ENCODE peak calls at places on chromosomes 16 and 17, in seven cellular contexts. One of them, this sample, is unnamed.

GRCh38 chr17:49995055-49995738 is at the start of gene DLX3:
- DNase-seq in stomach: peak
- DNase-seq in uterus: peak
- DNase-seq in testis: peak
- DNase-seq in Peyer's patch: peak
- DNase-seq in A549: peak
- DNase-seq in ovary: peak
- DNase-seq in this sample: peak

GRCh38 chr17:17725853-17726720 is 44.8 kb downstream of the RAI1 start:
- DNase-seq in stomach: no peak
- DNase-seq in uterus: no peak
- DNase-seq in testis: no peak
- DNase-seq in Peyer's patch: no peak
- DNase-seq in A549: no peak
- DNase-seq in ovary: no peak
- DNase-seq in this sample: no peak

GRCh38 chr17:2751482-2751881 is 2.0 kb upstream of the CCDC92B start:
- DNase-seq in stomach: no peak
- DNase-seq in uterus: no peak
- DNase-seq in testis: no peak
- DNase-seq in Peyer's patch: no peak
- DNase-seq in A549: peak
- DNase-seq in ovary: no peak
- DNase-seq in this sample: no peak

GRCh38 chr16:1823821-1824220 is 2.8 kb downstream of the HAGH start:
- DNase-seq in stomach: peak
- DNase-seq in uterus: no peak
- DNase-seq in testis: peak
- DNase-seq in Peyer's patch: no peak
- DNase-seq in A549: peak
- DNase-seq in ovary: no peak
- DNase-seq in this sample: no peak

GRCh38 chr17:36034127-36034526 is 16.4 kb upstream of the CCL23 start:
- DNase-seq in stomach: no peak
- DNase-seq in uterus: no peak
- DNase-seq in testis: no peak
- DNase-seq in Peyer's patch: no peak
- DNase-seq in A549: no peak
- DNase-seq in ovary: no peak
- DNase-seq in this sample: no peak

GRCh38 chr16:63617047-63617989 is 1504.5 kb downstream of the CDH11 start:
- DNase-seq in stomach: no peak
- DNase-seq in uterus: no peak
- DNase-seq in testis: peak
- DNase-seq in Peyer's patch: no peak
- DNase-seq in A549: peak
- DNase-seq in ovary: peak
- DNase-seq in this sample: no peak

GRCh38 chr17:19384723-19385391 is 2.1 kb downstream of the MFAP4 start:
- DNase-seq in stomach: peak
- DNase-seq in uterus: peak
- DNase-seq in testis: peak
- DNase-seq in Peyer's patch: peak
- DNase-seq in A549: no peak
- DNase-seq in ovary: peak
- DNase-seq in this sample: peak

GRCh38 chr17:82092094-82092586 is 5.9 kb downstream of the FASN start:
- DNase-seq in stomach: no peak
- DNase-seq in uterus: no peak
- DNase-seq in testis: no peak
- DNase-seq in Peyer's patch: no peak
- DNase-seq in A549: no peak
- DNase-seq in ovary: no peak
- DNase-seq in this sample: no peak

GRCh38 chr16:49588729-49589384 is 215.3 kb downstream of the C16orf78 start:
- DNase-seq in stomach: peak
- DNase-seq in uterus: no peak
- DNase-seq in testis: no peak
- DNase-seq in Peyer's patch: no peak
- DNase-seq in A549: peak
- DNase-seq in ovary: no peak
- DNase-seq in this sample: peak

GRCh38 chr16:85381738-85382592 is 231.2 kb upstream of the GSE1 start:
- DNase-seq in stomach: no peak
- DNase-seq in uterus: no peak
- DNase-seq in testis: peak
- DNase-seq in Peyer's patch: no peak
- DNase-seq in A549: no peak
- DNase-seq in ovary: no peak
- DNase-seq in this sample: no peak

GRCh38 chr16:86568677-86569623 is 2.3 kb downstream of the FOXC2 start:
- DNase-seq in stomach: no peak
- DNase-seq in uterus: no peak
- DNase-seq in testis: no peak
- DNase-seq in Peyer's patch: no peak
- DNase-seq in A549: no peak
- DNase-seq in ovary: no peak
- DNase-seq in this sample: no peak

GRCh38 chr17:72691601-72692000 is 400.9 kb downstream of the SLC39A11 start:
- DNase-seq in stomach: no peak
- DNase-seq in uterus: no peak
- DNase-seq in testis: no peak
- DNase-seq in Peyer's patch: no peak
- DNase-seq in A549: peak
- DNase-seq in ovary: no peak
- DNase-seq in this sample: no peak

GRCh38 chr16:27400751-27401620 is 988 bp upstream of the IL21R start:
- DNase-seq in stomach: no peak
- DNase-seq in uterus: no peak
- DNase-seq in testis: no peak
- DNase-seq in Peyer's patch: no peak
- DNase-seq in A549: no peak
- DNase-seq in ovary: no peak
- DNase-seq in this sample: no peak

GRCh38 chr17:4204676-4205075 is 59.1 kb downstream of the ANKFY1 start:
- DNase-seq in stomach: no peak
- DNase-seq in uterus: peak
- DNase-seq in testis: peak
- DNase-seq in Peyer's patch: no peak
- DNase-seq in A549: no peak
- DNase-seq in ovary: no peak
- DNase-seq in this sample: peak

GRCh38 chr16:3610698-3611144 is 685 bp downstream of the SLX4 start:
- DNase-seq in stomach: no peak
- DNase-seq in uterus: no peak
- DNase-seq in testis: no peak
- DNase-seq in Peyer's patch: no peak
- DNase-seq in A549: no peak
- DNase-seq in ovary: no peak
- DNase-seq in this sample: no peak

GRCh38 chr16:8828541-8829165 is 31.0 kb downstream of the PMM2 start:
- DNase-seq in stomach: no peak
- DNase-seq in uterus: no peak
- DNase-seq in testis: no peak
- DNase-seq in Peyer's patch: no peak
- DNase-seq in A549: no peak
- DNase-seq in ovary: no peak
- DNase-seq in this sample: peak

GRCh38 chr17:333626-334396 is 18.8 kb downstream of the RPH3AL start:
- DNase-seq in stomach: peak
- DNase-seq in uterus: peak
- DNase-seq in testis: peak
- DNase-seq in Peyer's patch: peak
- DNase-seq in A549: no peak
- DNase-seq in ovary: peak
- DNase-seq in this sample: no peak
- TF ChIP-seq POLR2A in stomach: no peak
- TF ChIP-seq POLR2A in uterus: peak
- TF ChIP-seq POLR2A in testis: no peak
- TF ChIP-seq POLR2A in Peyer's patch: peak
- TF ChIP-seq POLR2A in A549: no peak
- TF ChIP-seq POLR2A in ovary: peak
- TF ChIP-seq POLR2A in this sample: no peak

GRCh38 chr17:57875109-57876022 is 25.5 kb upstream of the MRPS23 start:
- DNase-seq in stomach: peak
- DNase-seq in uterus: peak
- DNase-seq in testis: peak
- DNase-seq in Peyer's patch: no peak
- DNase-seq in A549: peak
- DNase-seq in ovary: peak
- DNase-seq in this sample: no peak
- TF ChIP-seq CTCF in stomach: peak
- TF ChIP-seq CTCF in uterus: peak
- TF ChIP-seq CTCF in testis: peak
- TF ChIP-seq CTCF in Peyer's patch: no peak
- TF ChIP-seq CTCF in A549: peak
- TF ChIP-seq CTCF in ovary: peak
- TF ChIP-seq CTCF in this sample: no peak

GRCh38 chr17:76252040-76252954 is 12.0 kb upstream of the RNF157 start:
- DNase-seq in stomach: peak
- DNase-seq in uterus: no peak
- DNase-seq in testis: peak
- DNase-seq in Peyer's patch: peak
- DNase-seq in A549: peak
- DNase-seq in ovary: no peak
- DNase-seq in this sample: peak
- H3K4me3 ChIP-seq in stomach: no peak
- H3K4me3 ChIP-seq in uterus: no peak
- H3K4me3 ChIP-seq in testis: no peak
- H3K4me3 ChIP-seq in Peyer's patch: no peak
- H3K4me3 ChIP-seq in A549: no peak
- H3K4me3 ChIP-seq in ovary: no peak
- H3K4me3 ChIP-seq in this sample: no peak

GRCh38 chr17:74211141-74211928 is 2.0 kb upstream of the TTYH2 start:
- DNase-seq in stomach: no peak
- DNase-seq in uterus: no peak
- DNase-seq in testis: no peak
- DNase-seq in Peyer's patch: no peak
- DNase-seq in A549: no peak
- DNase-seq in ovary: no peak
- DNase-seq in this sample: no peak
- TF ChIP-seq POLR2A in stomach: no peak
- TF ChIP-seq POLR2A in uterus: no peak
- TF ChIP-seq POLR2A in testis: no peak
- TF ChIP-seq POLR2A in Peyer's patch: no peak
- TF ChIP-seq POLR2A in A549: peak
- TF ChIP-seq POLR2A in ovary: no peak
- TF ChIP-seq POLR2A in this sample: no peak

DNA sequence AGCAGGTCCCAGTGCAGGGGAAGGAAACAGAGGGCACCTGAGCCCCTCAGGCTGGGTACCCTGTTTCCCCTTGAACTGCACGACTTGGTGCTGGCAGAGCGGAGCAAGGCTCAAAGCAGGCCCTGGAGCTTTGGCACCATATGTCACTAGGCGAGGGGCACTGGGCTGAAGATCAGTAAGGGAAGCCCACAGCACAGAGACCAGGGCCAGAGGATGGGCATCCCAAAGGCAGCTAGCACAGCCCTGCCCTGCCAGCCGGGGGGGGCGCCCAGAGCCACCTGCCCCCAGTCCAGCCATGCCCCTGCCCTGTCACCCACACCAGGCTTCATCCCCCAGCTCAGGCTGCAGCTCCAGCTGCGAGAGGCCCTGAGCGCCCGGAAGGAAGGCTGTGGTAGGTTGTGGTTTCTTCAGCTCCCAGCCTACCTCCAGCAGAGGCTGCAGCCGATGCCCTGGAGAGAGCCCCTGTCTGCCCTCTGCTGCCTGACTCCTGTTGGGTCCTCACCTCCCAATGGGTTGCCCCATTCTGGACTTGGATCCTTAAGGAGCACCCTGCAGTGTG is 10.9 kb downstream of the NHERF1 start:
- DNase-seq in stomach: no peak
- DNase-seq in uterus: no peak
- DNase-seq in testis: no peak
- DNase-seq in Peyer's patch: peak
- DNase-seq in A549: no peak
- DNase-seq in ovary: no peak
- DNase-seq in this sample: no peak
- TF ChIP-seq CTCF in stomach: no peak
- TF ChIP-seq CTCF in uterus: no peak
- TF ChIP-seq CTCF in testis: no peak
- TF ChIP-seq CTCF in Peyer's patch: no peak
- TF ChIP-seq CTCF in A549: no peak
- TF ChIP-seq CTCF in ovary: no peak
- TF ChIP-seq CTCF in this sample: no peak

GRCh38 chr17:16418684-16419066 is 3.3 kb downstream of the TRPV2 start:
- DNase-seq in stomach: no peak
- DNase-seq in uterus: no peak
- DNase-seq in testis: no peak
- DNase-seq in Peyer's patch: no peak
- DNase-seq in A549: no peak
- DNase-seq in ovary: no peak
- DNase-seq in this sample: no peak
- H3K4me3 ChIP-seq in stomach: no peak
- H3K4me3 ChIP-seq in uterus: no peak
- H3K4me3 ChIP-seq in testis: no peak
- H3K4me3 ChIP-seq in Peyer's patch: no peak
- H3K4me3 ChIP-seq in A549: no peak
- H3K4me3 ChIP-seq in ovary: no peak
- H3K4me3 ChIP-seq in this sample: no peak

GRCh38 chr17:5418858-5419355 is 555 bp downstream of the NUP88 start:
- DNase-seq in stomach: peak
- DNase-seq in uterus: no peak
- DNase-seq in testis: peak
- DNase-seq in Peyer's patch: peak
- DNase-seq in A549: peak
- DNase-seq in ovary: no peak
- DNase-seq in this sample: peak
- TF ChIP-seq POLR2A in stomach: no peak
- TF ChIP-seq POLR2A in uterus: no peak
- TF ChIP-seq POLR2A in testis: no peak
- TF ChIP-seq POLR2A in Peyer's patch: peak
- TF ChIP-seq POLR2A in A549: no peak
- TF ChIP-seq POLR2A in ovary: no peak
- TF ChIP-seq POLR2A in this sample: no peak

This sample was measured in lower leg skin.